ENCODE peak calls at places on chromosome 19, in eight cellular contexts. W is kidney epithelial cell; C is occipital lobe; N is GM06990; J is stimulated activated CD8-positive, alpha-beta memory T cell treated with anti-CD3 and anti-CD28 coated beads, Interleukin-2, amount 100 ng/mL, for 1 hour; D is colonic mucosa; U is activated CD8-positive, alpha-beta memory T cell treated with anti-CD3 and anti-CD28 coated beads, Interleukin-2, amount 50 U/mL, for 4 hours; S is C1 segment of cervical spinal cord. B is an unnamed sample.

GRCh38 chr19:27740396-27740795 is 1472.6 kb downstream of the UQCRFS1 start:
- DNase-seq in W (no peak), C (no peak), N (no peak), J (no peak), D (no peak), U (no peak), S (no peak), B (no peak)

GRCh38 chr19:48878219-48879024 is 6.2 kb downstream of the PPP1R15A start:
- DNase-seq in W (no peak), C (no peak), N (no peak), J (no peak), D (no peak), U (no peak), S (no peak), B (no peak)

GRCh38 chr19:18634612-18635290 is 2.1 kb upstream of the KLHL26 start:
- DNase-seq in W (no peak), C (no peak), N (no peak), J (no peak), D (peak; percentile 47), U (no peak), S (no peak), B (no peak)

GRCh38 chr19:46963093-46963734 is 56.4 kb upstream of the NPAS1 start:
- DNase-seq in W (no peak), C (no peak), N (no peak), J (no peak), D (no peak), U (no peak), S (no peak), B (no peak)

GRCh38 chr19:11063434-11063833 is 25.8 kb upstream of the LDLR start:
- DNase-seq in W (no peak), C (no peak), N (no peak), J (no peak), D (no peak), U (no peak), S (no peak), B (no peak)

GRCh38 chr19:32324631-32325215 is 20.7 kb upstream of the ZNF507 start:
- DNase-seq in W (no peak), C (no peak), N (no peak), J (no peak), D (no peak), U (no peak), S (no peak), B (no peak)

GRCh38 chr19:40596608-40597328 is 4.4 kb upstream of the LTBP4 start:
- DNase-seq in W (no peak), C (no peak), N (no peak), J (no peak), D (peak; percentile 54), U (no peak), S (peak; percentile 39), B (no peak)

GRCh38 chr19:31725051-31725450 is 375.8 kb upstream of the TSHZ3 start:
- DNase-seq in W (no peak), C (no peak), N (no peak), J (no peak), D (no peak), U (no peak), S (no peak), B (no peak)

GRCh38 chr19:1154731-1155351 is 19.2 kb downstream of the SBNO2 start:
- DNase-seq in W (no peak), C (no peak), N (no peak), J (no peak), D (peak; percentile 82), U (no peak), S (peak; percentile 85), B (no peak)

GRCh38 chr19:31553844-31554215 is 204.6 kb upstream of the TSHZ3 start:
- DNase-seq in W (no peak), C (no peak), N (no peak), J (no peak), D (no peak), U (no peak), S (no peak), B (no peak)

GRCh38 chr19:12159773-12160414 is 3.0 kb upstream of the ZNF136 start:
- DNase-seq in W (no peak), C (no peak), N (no peak), J (no peak), D (no peak), U (no peak), S (no peak), B (no peak)

GRCh38 chr19:4098493-4098892 is 25.4 kb downstream of the MAP2K2 start:
- DNase-seq in W (no peak), C (no peak), N (no peak), J (no peak), D (no peak), U (no peak), S (peak; percentile 50), B (no peak)

GRCh38 chr19:41870401-41870873 is 6.6 kb upstream of the CD79A start:
- DNase-seq in W (no peak), C (no peak), N (no peak), J (no peak), D (no peak), U (no peak), S (peak; percentile 23), B (no peak)

GRCh38 chr19:39941615-39942507 is 7.4 kb upstream of the FCGBP start:
- DNase-seq in W (no peak), C (no peak), N (peak; percentile 59), J (peak; percentile 31), D (no peak), U (peak; percentile 41), S (no peak), B (no peak)

GRCh38 chr19:1181606-1182005 is 7.5 kb upstream of the SBNO2 start:
- DNase-seq in W (no peak), C (no peak), N (no peak), J (no peak), D (peak; percentile 84), U (no peak), S (no peak), B (no peak)

GRCh38 chr19:40326201-40326600 is 22.0 kb downstream of the C19orf47 start:
- DNase-seq in W (no peak), C (no peak), N (no peak), J (no peak), D (no peak), U (no peak), S (no peak), B (no peak)

GRCh38 chr19:48510421-48511268 is 990 bp downstream of the LMTK3 start:
- DNase-seq in W (no peak), C (peak; percentile 64), N (peak; percentile 47), J (peak; percentile 58), D (peak; percentile 74), U (peak; percentile 75), S (peak; percentile 69), B (no peak)

GRCh38 chr19:48683349-48683748 is 10.5 kb upstream of the NTN5 start:
- DNase-seq in W (no peak), C (peak; percentile 36), N (no peak), J (no peak), D (no peak), U (peak; percentile 43), S (peak; percentile 79), B (no peak)

GRCh38 chr19:29431332-29431731 is 94.5 kb upstream of the VSTM2B start:
- DNase-seq in W (no peak), C (no peak), N (no peak), J (no peak), D (no peak), U (no peak), S (no peak), B (no peak)

GRCh38 chr19:41563847-41564514 is 12.0 kb upstream of the CEACAM21 start:
- DNase-seq in W (no peak), C (no peak), N (no peak), J (no peak), D (no peak), U (peak; percentile 59), S (no peak), B (no peak)

GRCh38 chr19:2624537-2625091 is 77.9 kb downstream of the GNG7 start:
- DNase-seq in W (no peak), C (no peak), N (peak; percentile 77), J (no peak), D (no peak), U (no peak), S (peak; percentile 56), B (peak; percentile 43)

GRCh38 chr19:12666305-12667048 is at the start of the genes MAN2B1 and WDR83:
- DNase-seq in W (no peak), C (peak; percentile 69), N (peak; percentile 89), J (peak; percentile 70), D (peak; percentile 81), U (peak; percentile 83), S (peak; percentile 56), B (peak; percentile 64)

GRCh38 chr19:32532233-32532632 is 48.8 kb upstream of the PDCD5 start:
- DNase-seq in W (no peak), C (no peak), N (no peak), J (no peak), D (no peak), U (no peak), S (no peak), B (no peak)

GRCh38 chr19:17530586-17530985 is 19.1 kb downstream of the PGLS start:
- DNase-seq in W (no peak), C (no peak), N (no peak), J (no peak), D (no peak), U (no peak), S (no peak), B (no peak)

GRCh38 chr19:43311706-43312105 is 41.8 kb upstream of the CD177 start:
- DNase-seq in W (no peak), C (no peak), N (no peak), J (no peak), D (no peak), U (no peak), S (no peak), B (no peak)

GRCh38 chr19:11094520-11094894 is 5.2 kb downstream of the LDLR start:
- DNase-seq in W (no peak), C (no peak), N (no peak), J (no peak), D (no peak), U (no peak), S (no peak), B (no peak)

GRCh38 chr19:2575734-2576481 is 100.0 kb downstream of the GADD45B start:
- DNase-seq in W (no peak), C (no peak), N (no peak), J (no peak), D (peak; percentile 47), U (no peak), S (no peak), B (no peak)

GRCh38 chr19:49327878-49328544 is 3.0 kb upstream of the SLC6A16 start:
- DNase-seq in W (no peak), C (no peak), N (no peak), J (no peak), D (peak; percentile 36), U (peak; percentile 55), S (no peak), B (no peak)

GRCh38 chr19:46111376-46111775 is 13.1 kb downstream of the IGFL3 start:
- DNase-seq in W (no peak), C (no peak), N (no peak), J (no peak), D (no peak), U (no peak), S (no peak), B (no peak)

GRCh38 chr19:16032509-16033135 is 43.7 kb upstream of the TPM4 start:
- DNase-seq in W (no peak), C (no peak), N (no peak), J (no peak), D (no peak), U (no peak), S (no peak), B (no peak)

GRCh38 chr19:39515551-39516191 is 732 bp downstream of the SELENOV start:
- DNase-seq in W (no peak), C (no peak), N (no peak), J (no peak), D (no peak), U (peak; percentile 34), S (no peak), B (no peak)

GRCh38 chr19:30656520-30657100 is 284.4 kb downstream of the ZNF536 start:
- DNase-seq in W (no peak), C (no peak), N (no peak), J (no peak), D (no peak), U (no peak), S (no peak), B (no peak)

GRCh38 chr19:5386841-5387240 is 46.2 kb upstream of the PTPRS start:
- DNase-seq in W (no peak), C (no peak), N (no peak), J (no peak), D (no peak), U (no peak), S (no peak), B (no peak)